ENCODE peak calls at places on chromosome 11, in four cellular contexts. P, U, L and R are unnamed samples.

GRCh38 chr11:77073328-77074001 is 6.7 kb downstream of the CAPN5 start:
- DNase-seq in L (peak), P (peak), U (peak), R (no peak)

GRCh38 chr11:68438658-68439259 is 21.8 kb upstream of the PPP6R3 start:
- DNase-seq in L (no peak), P (no peak), U (no peak), R (no peak)

GRCh38 chr11:2348986-2349385 is 28.1 kb upstream of the CD81 start:
- DNase-seq in U (no peak), P (peak), L (no peak), R (no peak)

GRCh38 chr11:69860244-69860643 is 41.0 kb upstream of the FGF3 start:
- DNase-seq in P (no peak), U (no peak), L (no peak), R (no peak)

GRCh38 chr11:112128483-112129121 is 35.3 kb downstream of the IL18 start:
- DNase-seq in L (no peak), P (peak), U (no peak), R (no peak)

GRCh38 chr11:6437993-6438392 is 2.8 kb downstream of the HPX start:
- DNase-seq in L (no peak), P (no peak), U (no peak), R (no peak)

GRCh38 chr11:65861165-65861505 is 902 bp downstream of the MUS81 start:
- DNase-seq in L (no peak), P (no peak), U (no peak), R (no peak)

GRCh38 chr11:112004389-112004788 is 20.8 kb upstream of the DLAT start:
- DNase-seq in P (no peak), L (peak), U (peak), R (no peak)

GRCh38 chr11:10975287-10975721 is 117.5 kb upstream of the ZBED5 start:
- DNase-seq in P (no peak), L (no peak), U (no peak), R (no peak)

GRCh38 chr11:58625826-58626460 is 3.5 kb downstream of the CNTF start:
- DNase-seq in U (no peak), L (no peak), P (peak), R (no peak)

GRCh38 chr11:36622431-36623136 is 24.5 kb upstream of the RAG2 start:
- DNase-seq in U (peak), P (peak), L (peak), R (no peak)

GRCh38 chr11:46250071-46251052 is 27.1 kb upstream of the CREB3L1 start:
- DNase-seq in L (peak), P (peak), U (no peak), R (no peak)

GRCh38 chr11:65298131-65298535 is 16.5 kb upstream of the CDC42EP2 start:
- DNase-seq in L (no peak), P (peak), U (no peak), R (no peak)

GRCh38 chr11:111937461-111937769 is 272 bp downstream of the DIXDC1 start:
- DNase-seq in P (no peak), U (no peak), L (no peak), R (peak)

GRCh38 chr11:72867970-72868369 is 53.8 kb downstream of the ATG16L2 start:
- DNase-seq in L (no peak), U (no peak), P (no peak), R (no peak)

GRCh38 chr11:86458294-86459001 is 83.8 kb downstream of the CCDC81 start:
- DNase-seq in L (no peak), P (no peak), U (no peak), R (no peak)
- H3K9ac ChIP-seq in L (no peak), P (no peak), U (no peak), R (no peak)

GRCh38 chr11:18728658-18729057 is 2.7 kb upstream of the IGSF22 start:
- DNase-seq in U (no peak), L (no peak), P (no peak), R (no peak)

GRCh38 chr11:18726040-18726439 is at the start of gene IGSF22:
- DNase-seq in L (no peak), P (no peak), U (no peak), R (no peak)

GRCh38 chr11:18730020-18730419 is 4.0 kb upstream of the IGSF22 start:
- DNase-seq in U (no peak), L (no peak), P (no peak), R (no peak)

GRCh38 chr11:18729426-18729825 is 3.4 kb upstream of the IGSF22 start:
- DNase-seq in U (no peak), L (no peak), P (no peak), R (no peak)

GRCh38 chr11:18727499-18728236 is 1.7 kb upstream of the IGSF22 start:
- DNase-seq in P (peak), U (peak), L (peak), R (peak)
- TF ChIP-seq MAFK in P (no peak), U (no peak), L (no peak), R (no peak)

DNA sequence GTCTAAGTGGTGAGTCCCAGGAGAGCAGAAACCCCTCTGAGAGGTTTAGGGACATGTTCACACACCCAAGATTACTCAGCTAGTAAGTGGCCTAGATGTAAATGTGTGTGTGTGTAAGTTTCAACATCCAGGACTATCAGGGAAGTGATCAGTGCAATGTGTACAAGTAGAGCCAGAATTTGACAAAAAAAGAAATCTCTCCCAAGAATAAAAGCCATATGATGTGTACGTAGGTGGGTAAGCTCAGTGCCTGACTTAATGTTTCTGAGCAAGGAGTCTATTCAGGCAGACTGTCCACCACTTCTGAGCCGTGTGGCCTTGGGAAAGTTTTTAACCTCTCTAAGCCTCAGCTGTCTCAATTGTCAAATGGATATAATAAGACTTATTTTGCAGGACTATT is 133.8 kb upstream of the NAV2 start:
- DNase-seq in U (no peak), P (no peak), L (no peak), R (no peak)
- H3K9ac ChIP-seq in U (no peak), P (no peak), L (no peak), R (no peak)

GRCh38 chr11:12497431-12497830 is 120.1 kb downstream of the PARVA start:
- DNase-seq in L (no peak), U (no peak), P (no peak), R (no peak)
- TF ChIP-seq MAFK in L (no peak), U (no peak), P (no peak), R (no peak)

GRCh38 chr11:17631702-17632365 is 84.8 kb downstream of the OTOG start:
- DNase-seq in U (no peak), L (no peak), P (no peak), R (no peak)
- H3K9ac ChIP-seq in U (no peak), L (peak), P (no peak), R (no peak)

DNA sequence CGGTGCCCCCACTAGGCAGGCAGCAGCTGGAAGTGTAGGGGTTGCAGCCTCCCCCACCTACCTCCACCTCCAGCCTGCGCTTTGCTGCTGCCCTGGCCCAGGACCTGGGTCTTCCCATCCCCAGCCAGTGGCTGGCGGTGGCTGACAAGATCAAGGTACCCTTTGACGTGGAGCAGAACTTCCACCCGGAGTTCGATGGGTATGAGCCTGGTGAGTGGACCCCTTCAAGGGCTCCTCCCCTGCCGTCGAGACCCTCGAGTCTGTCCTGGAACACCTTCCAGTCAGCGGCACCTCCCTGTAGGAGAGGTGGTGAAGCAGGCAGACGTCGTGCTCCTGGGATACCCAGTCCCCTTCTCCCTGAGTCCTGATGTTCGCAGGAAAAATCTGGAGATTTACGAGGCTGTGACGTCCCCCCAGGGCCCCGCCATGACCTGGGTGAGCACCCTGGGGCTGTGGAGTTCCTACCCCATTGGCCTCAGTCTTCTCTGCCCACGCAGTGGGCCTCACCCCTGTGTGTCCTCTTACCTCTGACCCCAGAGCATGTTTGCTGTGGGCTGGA is 4.4 kb downstream of the PGGHG start:
- DNase-seq in L (no peak), P (no peak), U (no peak), R (no peak)
- TF ChIP-seq MAFK in L (no peak), P (no peak), U (no peak), R (no peak)

GRCh38 chr11:862704-863388 is 20.2 kb downstream of the TSPAN4 start:
- DNase-seq in U (no peak), P (no peak), L (no peak), R (peak)
- H3K9ac ChIP-seq in U (no peak), P (no peak), L (peak), R (peak)